ENCODE peak calls at places on chromosomes 5 and 9, in seven cellular contexts. One of them, this sample, is unnamed.

GRCh38 chr9:113993838-113994540 is 84.1 kb downstream of the AMBP start:
- DNase-seq in colonic mucosa: peak; percentile 47
- DNase-seq in vagina: no peak
- DNase-seq in tibial nerve: peak; percentile 50
- DNase-seq in spleen: peak; percentile 85
- DNase-seq in thoracic aorta: peak; percentile 84
- DNase-seq in left ventricle myocardium inferior: peak; percentile 87
- DNase-seq in this sample: peak; percentile 91

GRCh38 chr9:107142896-107143603 is 140.0 kb upstream of the RAD23B start:
- DNase-seq in colonic mucosa: peak; percentile 34
- DNase-seq in vagina: no peak
- DNase-seq in tibial nerve: no peak
- DNase-seq in spleen: no peak
- DNase-seq in thoracic aorta: no peak
- DNase-seq in left ventricle myocardium inferior: no peak
- DNase-seq in this sample: no peak

GRCh38 chr5:72178910-72179815 is 71.9 kb downstream of the MAP1B start:
- DNase-seq in colonic mucosa: peak; percentile 27
- DNase-seq in vagina: no peak
- DNase-seq in tibial nerve: peak; percentile 88
- DNase-seq in spleen: no peak
- DNase-seq in thoracic aorta: peak; percentile 78
- DNase-seq in left ventricle myocardium inferior: peak; percentile 49
- DNase-seq in this sample: peak; percentile 80

GRCh38 chr9:93911871-93912554 is 43.1 kb downstream of the BARX1 start:
- DNase-seq in colonic mucosa: no peak
- DNase-seq in vagina: no peak
- DNase-seq in tibial nerve: no peak
- DNase-seq in spleen: no peak
- DNase-seq in thoracic aorta: no peak
- DNase-seq in left ventricle myocardium inferior: peak; percentile 55
- DNase-seq in this sample: no peak

GRCh38 chr5:153099328-153099727 is 391.1 kb upstream of the GRIA1 start:
- DNase-seq in colonic mucosa: no peak
- DNase-seq in vagina: no peak
- DNase-seq in tibial nerve: no peak
- DNase-seq in spleen: no peak
- DNase-seq in thoracic aorta: no peak
- DNase-seq in left ventricle myocardium inferior: no peak
- DNase-seq in this sample: no peak

GRCh38 chr9:114446672-114447450 is 58.4 kb downstream of the WHRN start:
- DNase-seq in colonic mucosa: no peak
- DNase-seq in vagina: no peak
- DNase-seq in tibial nerve: no peak
- DNase-seq in spleen: no peak
- DNase-seq in thoracic aorta: no peak
- DNase-seq in left ventricle myocardium inferior: no peak
- DNase-seq in this sample: no peak

GRCh38 chr5:36505021-36505420 is 101.4 kb upstream of the SLC1A3 start:
- DNase-seq in colonic mucosa: no peak
- DNase-seq in vagina: no peak
- DNase-seq in tibial nerve: no peak
- DNase-seq in spleen: no peak
- DNase-seq in thoracic aorta: no peak
- DNase-seq in left ventricle myocardium inferior: no peak
- DNase-seq in this sample: no peak

GRCh38 chr9:72960446-72960845 is 7.6 kb upstream of the ALDH1A1 start:
- DNase-seq in colonic mucosa: no peak
- DNase-seq in vagina: no peak
- DNase-seq in tibial nerve: no peak
- DNase-seq in spleen: no peak
- DNase-seq in thoracic aorta: no peak
- DNase-seq in left ventricle myocardium inferior: no peak
- DNase-seq in this sample: no peak

GRCh38 chr5:33381243-33381642 is 59.5 kb upstream of the TARS1 start:
- DNase-seq in colonic mucosa: no peak
- DNase-seq in vagina: no peak
- DNase-seq in tibial nerve: no peak
- DNase-seq in spleen: no peak
- DNase-seq in thoracic aorta: no peak
- DNase-seq in left ventricle myocardium inferior: no peak
- DNase-seq in this sample: no peak

GRCh38 chr5:142997586-142997985 is 227.4 kb downstream of the ARHGAP26 start:
- DNase-seq in colonic mucosa: no peak
- DNase-seq in vagina: no peak
- DNase-seq in tibial nerve: no peak
- DNase-seq in spleen: no peak
- DNase-seq in thoracic aorta: no peak
- DNase-seq in left ventricle myocardium inferior: no peak
- DNase-seq in this sample: no peak

GRCh38 chr5:96885518-96886338 is 9.4 kb downstream of the ERAP2 start:
- DNase-seq in colonic mucosa: no peak
- DNase-seq in vagina: no peak
- DNase-seq in tibial nerve: no peak
- DNase-seq in spleen: no peak
- DNase-seq in thoracic aorta: no peak
- DNase-seq in left ventricle myocardium inferior: no peak
- DNase-seq in this sample: no peak

GRCh38 chr5:124735169-124735858 is 11.1 kb downstream of the ZNF608 start:
- DNase-seq in colonic mucosa: peak; percentile 68
- DNase-seq in vagina: no peak
- DNase-seq in tibial nerve: peak; percentile 37
- DNase-seq in spleen: no peak
- DNase-seq in thoracic aorta: no peak
- DNase-seq in left ventricle myocardium inferior: no peak
- DNase-seq in this sample: no peak

GRCh38 chr9:68446836-68447235 is 90.4 kb downstream of the PGM5 start:
- DNase-seq in colonic mucosa: peak; percentile 32
- DNase-seq in vagina: no peak
- DNase-seq in tibial nerve: no peak
- DNase-seq in spleen: no peak
- DNase-seq in thoracic aorta: no peak
- DNase-seq in left ventricle myocardium inferior: no peak
- DNase-seq in this sample: no peak

GRCh38 chr9:11206925-11207324 is 594.1 kb upstream of the PTPRD start:
- DNase-seq in colonic mucosa: no peak
- DNase-seq in vagina: no peak
- DNase-seq in tibial nerve: no peak
- DNase-seq in spleen: no peak
- DNase-seq in thoracic aorta: no peak
- DNase-seq in left ventricle myocardium inferior: no peak
- DNase-seq in this sample: no peak

GRCh38 chr5:56700711-56701110 is 114.6 kb upstream of the MAP3K1 start:
- DNase-seq in colonic mucosa: no peak
- DNase-seq in vagina: no peak
- DNase-seq in tibial nerve: no peak
- DNase-seq in spleen: no peak
- DNase-seq in thoracic aorta: no peak
- DNase-seq in left ventricle myocardium inferior: no peak
- DNase-seq in this sample: no peak

GRCh38 chr9:112252194-112252593 is 77.1 kb upstream of the SUSD1 start:
- DNase-seq in colonic mucosa: no peak
- DNase-seq in vagina: no peak
- DNase-seq in tibial nerve: no peak
- DNase-seq in spleen: no peak
- DNase-seq in thoracic aorta: no peak
- DNase-seq in left ventricle myocardium inferior: no peak
- DNase-seq in this sample: no peak

GRCh38 chr5:136089804-136090203 is 42.8 kb upstream of the SMAD5 start:
- DNase-seq in colonic mucosa: peak; percentile 64
- DNase-seq in vagina: peak; percentile 28
- DNase-seq in tibial nerve: no peak
- DNase-seq in spleen: no peak
- DNase-seq in thoracic aorta: no peak
- DNase-seq in left ventricle myocardium inferior: no peak
- DNase-seq in this sample: no peak

GRCh38 chr5:134647750-134648424 is 698 bp upstream of the SEC24A start:
- DNase-seq in colonic mucosa: no peak
- DNase-seq in vagina: no peak
- DNase-seq in tibial nerve: no peak
- DNase-seq in spleen: no peak
- DNase-seq in thoracic aorta: no peak
- DNase-seq in left ventricle myocardium inferior: no peak
- DNase-seq in this sample: peak; percentile 59

GRCh38 chr9:115262477-115262876 is 144.5 kb upstream of the TNC start:
- DNase-seq in colonic mucosa: peak; percentile 77
- DNase-seq in vagina: no peak
- DNase-seq in tibial nerve: no peak
- DNase-seq in spleen: no peak
- DNase-seq in thoracic aorta: no peak
- DNase-seq in left ventricle myocardium inferior: peak; percentile 86
- DNase-seq in this sample: peak; percentile 64

GRCh38 chr9:116000748-116001329 is 152.8 kb upstream of the PAPPA start:
- DNase-seq in colonic mucosa: peak; percentile 17
- DNase-seq in vagina: no peak
- DNase-seq in tibial nerve: no peak
- DNase-seq in spleen: no peak
- DNase-seq in thoracic aorta: no peak
- DNase-seq in left ventricle myocardium inferior: no peak
- DNase-seq in this sample: no peak

GRCh38 chr5:129204525-129204924 is 110.0 kb downstream of the ISOC1 start:
- DNase-seq in colonic mucosa: no peak
- DNase-seq in vagina: no peak
- DNase-seq in tibial nerve: no peak
- DNase-seq in spleen: no peak
- DNase-seq in thoracic aorta: no peak
- DNase-seq in left ventricle myocardium inferior: no peak
- DNase-seq in this sample: no peak

GRCh38 chr5:58582411-58583393 is at the start of gene RAB3C:
- DNase-seq in colonic mucosa: peak; percentile 93
- DNase-seq in vagina: no peak
- DNase-seq in tibial nerve: peak; percentile 65
- DNase-seq in spleen: peak; percentile 96
- DNase-seq in thoracic aorta: peak; percentile 36
- DNase-seq in left ventricle myocardium inferior: peak; percentile 89
- DNase-seq in this sample: peak; percentile 94

GRCh38 chr9:131485728-131486381 is 16.9 kb upstream of the POMT1 start:
- DNase-seq in colonic mucosa: no peak
- DNase-seq in vagina: no peak
- DNase-seq in tibial nerve: no peak
- DNase-seq in spleen: no peak
- DNase-seq in thoracic aorta: no peak
- DNase-seq in left ventricle myocardium inferior: no peak
- DNase-seq in this sample: no peak

GRCh38 chr5:177537389-177538361 is 16.7 kb downstream of the FAM193B start:
- DNase-seq in colonic mucosa: peak; percentile 38
- DNase-seq in vagina: no peak
- DNase-seq in tibial nerve: no peak
- DNase-seq in spleen: peak; percentile 8
- DNase-seq in thoracic aorta: peak; percentile 41
- DNase-seq in left ventricle myocardium inferior: peak; percentile 56
- DNase-seq in this sample: peak; percentile 39

GRCh38 chr9:113467183-113467582 is 3.7 kb downstream of the RGS3 start:
- DNase-seq in colonic mucosa: no peak
- DNase-seq in vagina: no peak
- DNase-seq in tibial nerve: no peak
- DNase-seq in spleen: no peak
- DNase-seq in thoracic aorta: no peak
- DNase-seq in left ventricle myocardium inferior: no peak
- DNase-seq in this sample: no peak

GRCh38 chr9:110389148-110389783 is 51.6 kb upstream of the TXNDC8 start:
- DNase-seq in colonic mucosa: peak; percentile 54
- DNase-seq in vagina: no peak
- DNase-seq in tibial nerve: no peak
- DNase-seq in spleen: no peak
- DNase-seq in thoracic aorta: no peak
- DNase-seq in left ventricle myocardium inferior: no peak
- DNase-seq in this sample: no peak
- H3K36me3 ChIP-seq in colonic mucosa: no peaks in the 10 kb centered on the region
- H3K36me3 ChIP-seq in vagina: no peaks in the 10 kb centered on the region
- H3K36me3 ChIP-seq in tibial nerve: peaks cover 39% of the 10 kb centered on the region
- H3K36me3 ChIP-seq in spleen: no peaks in the 10 kb centered on the region
- H3K36me3 ChIP-seq in thoracic aorta: peaks cover 15% of the 10 kb centered on the region
- H3K36me3 ChIP-seq in left ventricle myocardium inferior: peaks cover 6% of the 10 kb centered on the region
- H3K36me3 ChIP-seq in this sample: no peaks in the 10 kb centered on the region

DNA sequence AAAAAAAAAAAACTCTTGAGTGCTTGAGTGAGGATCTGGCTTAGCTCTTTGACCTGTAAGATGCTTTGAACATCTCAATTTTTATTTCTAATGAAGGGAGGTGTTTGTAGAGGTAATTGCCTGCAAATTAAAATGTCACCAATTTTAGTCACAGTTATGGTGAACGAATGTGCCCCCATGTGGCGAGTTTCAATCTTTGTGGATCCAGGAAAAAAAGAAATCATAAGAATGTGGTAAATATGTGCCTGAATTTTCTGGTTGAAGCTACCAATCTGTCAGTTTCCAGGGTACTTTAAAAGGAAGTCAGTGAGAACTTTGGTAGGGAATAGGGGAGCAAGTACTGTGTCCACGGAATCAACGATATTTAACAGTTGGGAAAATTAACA is 1772.4 kb upstream of the CDH9 start:
- DNase-seq in colonic mucosa: no peak
- DNase-seq in vagina: no peak
- DNase-seq in tibial nerve: no peak
- DNase-seq in spleen: no peak
- DNase-seq in thoracic aorta: no peak
- DNase-seq in left ventricle myocardium inferior: no peak
- DNase-seq in this sample: no peak
- TF ChIP-seq CTCF in colonic mucosa: no peak
- TF ChIP-seq CTCF in vagina: no peak
- TF ChIP-seq CTCF in tibial nerve: no peak
- TF ChIP-seq CTCF in spleen: no peak
- TF ChIP-seq CTCF in thoracic aorta: no peak
- TF ChIP-seq CTCF in left ventricle myocardium inferior: no peak
- TF ChIP-seq CTCF in this sample: no peak

DNA sequence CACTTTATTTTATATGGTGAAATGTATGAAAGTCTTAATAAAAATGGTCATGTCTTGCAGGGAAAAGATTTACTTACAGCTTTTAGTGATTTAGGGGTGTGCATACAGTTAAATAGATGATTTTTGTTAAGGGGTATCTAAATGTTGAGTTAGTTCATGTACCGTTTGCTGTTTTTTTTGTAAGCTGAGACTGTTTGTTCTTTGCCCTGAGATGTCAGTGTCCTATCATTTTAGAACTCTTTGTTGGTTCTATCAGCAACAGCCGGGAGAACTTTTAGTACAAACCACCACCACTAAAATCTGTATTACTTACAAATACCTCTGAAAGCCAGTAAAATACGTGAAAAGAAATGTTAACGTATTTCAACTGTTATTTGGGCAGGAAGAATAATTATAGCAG is 56.3 kb upstream of the MTMR12 start:
- DNase-seq in colonic mucosa: no peak
- DNase-seq in vagina: no peak
- DNase-seq in tibial nerve: no peak
- DNase-seq in spleen: no peak
- DNase-seq in thoracic aorta: no peak
- DNase-seq in left ventricle myocardium inferior: no peak
- DNase-seq in this sample: no peak
- H3K36me3 ChIP-seq in colonic mucosa: no peaks in the 10 kb centered on the region
- H3K36me3 ChIP-seq in vagina: no peaks in the 10 kb centered on the region
- H3K36me3 ChIP-seq in tibial nerve: peaks cover 63% of the 10 kb centered on the region
- H3K36me3 ChIP-seq in spleen: peaks cover 22% of the 10 kb centered on the region
- H3K36me3 ChIP-seq in thoracic aorta: peaks cover 15% of the 10 kb centered on the region
- H3K36me3 ChIP-seq in left ventricle myocardium inferior: peaks cover 59% of the 10 kb centered on the region
- H3K36me3 ChIP-seq in this sample: peaks cover 7% of the 10 kb centered on the region

DNA sequence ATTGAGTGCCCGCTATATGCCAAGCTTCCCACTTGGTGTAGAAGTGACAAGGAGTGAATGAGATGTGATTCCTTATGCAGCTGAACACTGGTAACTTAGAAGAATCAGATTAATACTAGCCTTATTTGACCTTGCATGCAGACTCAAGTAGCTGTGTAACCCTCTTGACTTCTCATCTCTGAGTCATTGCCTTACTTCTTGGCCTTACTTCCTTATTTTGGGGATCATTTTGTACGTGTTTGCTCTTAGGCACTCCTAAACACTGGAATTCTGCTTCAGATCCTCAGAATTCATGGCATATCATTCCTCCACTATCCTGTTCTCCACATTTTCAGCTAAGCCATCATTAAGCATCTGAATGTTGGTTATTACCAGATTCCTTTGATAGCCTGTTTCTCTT is 948.9 kb upstream of the ARRDC3 start:
- DNase-seq in colonic mucosa: no peak
- DNase-seq in vagina: no peak
- DNase-seq in tibial nerve: no peak
- DNase-seq in spleen: no peak
- DNase-seq in thoracic aorta: no peak
- DNase-seq in left ventricle myocardium inferior: no peak
- DNase-seq in this sample: no peak
- TF ChIP-seq CTCF in colonic mucosa: no peak
- TF ChIP-seq CTCF in vagina: no peak
- TF ChIP-seq CTCF in tibial nerve: no peak
- TF ChIP-seq CTCF in spleen: no peak
- TF ChIP-seq CTCF in thoracic aorta: no peak
- TF ChIP-seq CTCF in left ventricle myocardium inferior: no peak
- TF ChIP-seq CTCF in this sample: no peak